ENCODE peak calls at places on chromosomes 6 and 20, in four cellular contexts. O is endothelial cell of umbilical vein, V is sigmoid colon, K is HL-60. M is an unnamed sample.
A peak's percentile ranks its signal among the peaks of the same experiment; 100 is the strongest.

GRCh38 chr20:2751868-2752630 is 48.4 kb downstream of the CPXM1 start:
- DNase-seq in O (no peak), V (peak; percentile 71), K (peak; percentile 21), M (no peak)

GRCh38 chr6:3456395-3456767 is 469 bp downstream of the SLC22A23 start:
- DNase-seq in O (no peak), V (no peak), K (no peak), M (no peak)

GRCh38 chr20:49591217-49591865 is 23.4 kb upstream of the PTGIS start:
- DNase-seq in O (peak; percentile 46), V (no peak), K (no peak), M (no peak)

GRCh38 chr6:35498407-35499045 is 1.6 kb upstream of the TEAD3 start:
- DNase-seq in O (no peak), V (no peak), K (no peak), M (no peak)

GRCh38 chr20:45445805-45446562 is 23.6 kb upstream of the WFDC2 start:
- DNase-seq in O (no peak), V (no peak), K (no peak), M (no peak)

GRCh38 chr20:5658897-5659296 is 91.3 kb upstream of the SHLD1 start:
- DNase-seq in O (peak; percentile 91), V (peak; percentile 90), K (peak; percentile 67), M (no peak)

GRCh38 chr6:117397536-117398227 is 28.1 kb downstream of the ROS1 start:
- DNase-seq in O (no peak), V (no peak), K (peak; percentile 0), M (no peak)

GRCh38 chr6:14384175-14384949 is 266.8 kb downstream of the CD83 start:
- DNase-seq in O (no peak), V (no peak), K (no peak), M (no peak)

GRCh38 chr6:139676718-139677117 is 302.3 kb upstream of the CITED2 start:
- DNase-seq in O (no peak), V (no peak), K (no peak), M (no peak)

GRCh38 chr6:159107451-159108260 is 61.5 kb upstream of the FNDC1 start:
- DNase-seq in O (no peak), V (no peak), K (no peak), M (no peak)

GRCh38 chr6:159108438-159108985 is 60.7 kb upstream of the FNDC1 start:
- DNase-seq in O (no peak), V (no peak), K (no peak), M (no peak)

GRCh38 chr6:159105716-159106115 is 60.9 kb upstream of the TAGAP start:
- DNase-seq in O (no peak), V (no peak), K (no peak), M (no peak)

GRCh38 chr6:159104931-159105330 is 60.1 kb upstream of the TAGAP start:
- DNase-seq in O (no peak), V (no peak), K (no peak), M (peak; percentile 62)

DNA sequence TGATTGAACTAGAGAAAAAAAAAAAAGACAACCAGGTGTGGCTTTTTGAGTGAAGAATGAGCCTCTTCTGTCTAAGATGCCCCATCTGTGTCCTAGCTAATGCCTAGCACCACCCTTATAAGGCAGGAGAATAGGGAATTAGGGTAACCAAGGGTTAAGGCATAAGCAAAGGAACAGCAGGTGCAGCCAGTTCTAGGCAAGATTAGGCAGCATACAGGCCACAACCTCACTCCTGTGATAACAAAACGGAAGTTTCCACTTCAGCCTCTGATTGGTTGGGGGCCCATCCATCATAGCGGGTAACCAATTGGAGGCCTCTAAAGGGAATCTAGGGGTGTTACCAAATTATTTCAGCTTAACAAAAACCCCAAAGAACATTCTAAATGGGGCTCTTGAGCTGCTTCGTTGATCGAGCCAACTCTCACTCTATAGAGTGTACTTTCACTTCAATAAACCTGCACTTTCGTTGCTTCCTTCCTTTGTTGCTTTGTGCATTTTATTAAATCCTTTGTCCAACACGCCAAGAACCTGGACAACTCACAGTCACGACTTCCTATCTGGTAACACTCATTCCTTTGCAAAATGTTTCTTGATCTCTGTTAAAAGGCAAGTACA is 61.9 kb upstream of the TAGAP start:
- DNase-seq in O (peak; percentile 55), V (no peak), K (peak; percentile 66), M (no peak)
- TF ChIP-seq POLR2AphosphoS5 in O (no peak), V (no peak), K (no peak), M (no peak)

GRCh38 chr6:95545226-95545625 is 32.1 kb upstream of the MANEA start:
- DNase-seq in O (no peak), V (no peak), K (no peak), M (no peak)
- TF ChIP-seq POLR2AphosphoS5 in O (no peak), V (no peak), K (no peak), M (no peak)

DNA sequence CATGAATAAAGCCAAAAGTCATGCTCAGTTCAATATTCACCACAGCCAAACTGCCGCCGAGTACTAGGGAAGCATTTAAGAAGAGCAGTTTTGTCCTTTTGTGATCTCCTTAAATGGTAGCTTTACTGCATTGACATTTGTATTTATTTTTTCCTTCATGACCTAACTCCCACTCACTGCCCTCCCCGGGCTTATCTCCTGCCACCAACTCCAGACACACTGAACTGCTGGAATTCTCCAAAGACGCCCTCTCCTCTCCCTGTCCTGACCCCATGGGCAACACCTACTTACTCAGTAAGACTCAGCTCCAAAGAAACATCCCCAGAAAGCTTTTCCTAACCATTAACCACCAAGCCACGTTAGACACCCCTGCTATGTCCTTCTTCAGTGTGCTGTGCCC is 48.5 kb upstream of the CNKSR3 start:
- DNase-seq in O (peak; percentile 18), V (no peak), K (no peak), M (no peak)
- TF ChIP-seq POLR2AphosphoS5 in O (no peak), V (no peak), K (no peak), M (no peak)

GRCh38 chr6:36686668-36687513 is 8.4 kb downstream of the CDKN1A start:
- DNase-seq in O (no peak), V (no peak), K (no peak), M (no peak)
- TF ChIP-seq POLR2AphosphoS5 in O (no peak), V (no peak), K (no peak), M (no peak)

GRCh38 chr6:133503330-133503729 is 262.2 kb downstream of the EYA4 start:
- DNase-seq in O (no peak), V (no peak), K (no peak), M (no peak)
- TF ChIP-seq POLR2AphosphoS5 in O (no peak), V (no peak), K (no peak), M (no peak)

GRCh38 chr6:143468026-143468425 is 17.4 kb downstream of the PEX3 start:
- DNase-seq in O (no peak), V (no peak), K (no peak), M (no peak)

GRCh38 chr6:143471822-143472221 is 21.2 kb downstream of the PEX3 start:
- DNase-seq in O (no peak), V (no peak), K (no peak), M (no peak)
- TF ChIP-seq POLR2AphosphoS5 in O (no peak), V (no peak), K (no peak), M (no peak)

GRCh38 chr20:16271450-16271849 is 301.8 kb downstream of the KIF16B start:
- DNase-seq in O (no peak), V (no peak), K (no peak), M (no peak)

GRCh38 chr20:16273812-16274560 is 299.3 kb downstream of the KIF16B start:
- DNase-seq in O (no peak), V (no peak), K (no peak), M (no peak)

GRCh38 chr20:16267526-16267925 is 305.7 kb downstream of the KIF16B start:
- DNase-seq in O (no peak), V (no peak), K (no peak), M (no peak)

DNA sequence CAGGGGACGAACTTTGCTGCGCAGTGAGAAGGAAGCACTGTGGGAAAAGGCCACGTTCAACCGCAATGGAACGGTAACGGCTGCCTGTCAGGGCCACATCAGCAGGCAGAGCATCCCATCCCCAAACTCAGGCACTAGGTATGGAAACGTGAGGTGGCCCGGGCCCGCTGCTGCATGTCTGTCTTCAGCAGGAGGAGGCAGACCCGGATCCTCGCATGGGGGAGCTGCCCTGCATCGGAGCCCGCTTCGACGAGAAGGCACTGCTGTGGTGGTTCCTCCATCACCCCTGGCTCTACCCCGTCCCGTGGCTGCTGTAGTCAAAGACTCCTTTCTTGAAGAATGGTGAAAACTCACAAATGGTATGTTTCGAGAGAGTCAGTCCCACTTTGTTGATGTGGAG is 300.3 kb downstream of the KIF16B start:
- DNase-seq in O (no peak), V (no peak), K (no peak), M (no peak)
- TF ChIP-seq POLR2AphosphoS5 in O (no peak), V (no peak), K (no peak), M (no peak)

GRCh38 chr20:62811720-62812119 is 5.1 kb upstream of the COL9A3 start:
- DNase-seq in O (no peak), V (no peak), K (no peak), M (no peak)

GRCh38 chr20:62813588-62813987 is 3.3 kb upstream of the COL9A3 start:
- DNase-seq in O (no peak), V (no peak), K (no peak), M (no peak)

GRCh38 chr20:62814060-62814708 is 2.7 kb upstream of the COL9A3 start:
- DNase-seq in O (no peak), V (no peak), K (no peak), M (no peak)

GRCh38 chr20:62812181-62812906 is 4.5 kb upstream of the COL9A3 start:
- DNase-seq in O (no peak), V (no peak), K (no peak), M (no peak)

GRCh38 chr20:62812907-62813200 is 4.0 kb upstream of the COL9A3 start:
- DNase-seq in O (no peak), V (no peak), K (no peak), M (no peak)
- TF ChIP-seq POLR2AphosphoS5 in O (no peak), V (no peak), K (no peak), M (no peak)

DNA sequence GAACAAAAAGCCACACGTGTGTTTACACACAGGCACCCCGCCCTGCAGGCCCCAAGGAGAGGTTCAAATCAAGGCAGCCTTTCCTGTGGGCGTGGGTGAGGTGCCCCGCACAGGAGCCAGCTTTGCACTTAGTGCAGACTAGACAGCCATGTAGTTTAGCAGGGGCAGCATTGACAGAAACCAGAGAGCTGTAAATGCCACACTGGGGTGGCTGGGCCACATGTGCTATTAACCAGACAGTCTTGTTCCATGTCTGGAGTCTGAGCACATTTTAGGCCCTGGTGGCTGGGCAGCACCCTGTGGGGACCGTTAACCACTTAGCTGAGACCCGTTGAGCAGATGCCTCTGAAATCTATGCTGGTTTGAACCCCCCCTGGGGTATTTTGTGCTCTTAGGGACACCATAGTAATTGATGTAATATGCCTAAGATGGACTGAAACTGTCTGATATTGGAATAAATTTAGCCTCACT is 106.3 kb upstream of the KCNG1 start:
- DNase-seq in O (no peak), V (peak; percentile 79), K (no peak), M (no peak)
- TF ChIP-seq POLR2AphosphoS5 in O (no peak), V (peak; percentile 100), K (no peak), M (no peak)